ENCODE peak calls at places on chromosomes 4 and X, in five cellular contexts. L is pancreas, J is HFF-Myc, X is GM10248, C is cardiac muscle cell. U is an unnamed sample.

GRCh38 chr4:182042945-182043344 is 200.3 kb upstream of the TENM3 start:
- DNase-seq in L (no peak), J (no peak), X (no peak), C (no peak), U (no peak)

GRCh38 chrX:119410027-119410819 is 11.1 kb downstream of the SLC25A43 start:
- DNase-seq in L (peak; percentile 39), J (peak; percentile 43), X (no peak), C (peak; percentile 88), U (no peak)

GRCh38 chrX:149908308-149908707 is 21.1 kb upstream of the HSFX4 start:
- DNase-seq in L (no peak), J (no peak), X (no peak), C (no peak), U (no peak)

GRCh38 chr4:94559351-94559806 is 107.6 kb downstream of the PDLIM5 start:
- DNase-seq in L (no peak), J (no peak), X (no peak), C (no peak), U (no peak)

GRCh38 chr4:8649631-8650261 is 57.2 kb downstream of the CPZ start:
- DNase-seq in L (no peak), J (no peak), X (no peak), C (no peak), U (no peak)

GRCh38 chr4:187663076-187663475 is 332.5 kb upstream of the ZFP42 start:
- DNase-seq in L (no peak), J (no peak), X (no peak), C (no peak), U (no peak)

GRCh38 chr4:141782205-141782604 is 145.8 kb downstream of the IL15 start:
- DNase-seq in L (no peak), J (no peak), X (no peak), C (no peak), U (no peak)

GRCh38 chr4:146381263-146381872 is 140.4 kb downstream of the SLC10A7 start:
- DNase-seq in L (no peak), J (no peak), X (no peak), C (no peak), U (no peak)

GRCh38 chr4:149605601-149606378 is 209.9 kb downstream of the IQCM start:
- DNase-seq in L (no peak), J (peak; percentile 21), X (no peak), C (no peak), U (no peak)

GRCh38 chr4:7226464-7226863 is 34.1 kb downstream of the SORCS2 start:
- DNase-seq in L (no peak), J (no peak), X (no peak), C (no peak), U (no peak)

GRCh38 chrX:103254921-103255455 is at the start of gene TCEAL8:
- DNase-seq in L (peak; percentile 71), J (peak; percentile 39), X (peak; percentile 56), C (peak; percentile 80), U (peak; percentile 84)

GRCh38 chr4:5638976-5639375 is 69.4 kb downstream of the EVC2 start:
- DNase-seq in L (no peak), J (no peak), X (no peak), C (peak; percentile 4), U (no peak)

GRCh38 chr4:168612435-168613139 is 115.7 kb downstream of the PALLD start:
- DNase-seq in L (no peak), J (no peak), X (no peak), C (peak; percentile 64), U (no peak)

GRCh38 chrX:1521459-1521956 is 15.5 kb downstream of the P2RY8 start:
- DNase-seq in L (no peak), J (no peak), X (peak; percentile 85), C (no peak), U (peak; percentile 89)

GRCh38 chr4:183766140-183766539 is 107.0 kb downstream of the TRAPPC11 start:
- DNase-seq in L (no peak), J (no peak), X (no peak), C (no peak), U (no peak)

GRCh38 chrX:111409326-111409725 is 2.7 kb downstream of the DCX start:
- DNase-seq in L (no peak), J (no peak), X (no peak), C (no peak), U (no peak)

GRCh38 chr4:182577411-182577810 is 334.2 kb downstream of the TENM3 start:
- DNase-seq in L (no peak), J (no peak), X (no peak), C (no peak), U (no peak)

GRCh38 chr4:80566203-80566872 is 230.8 kb downstream of the CFAP299 start:
- DNase-seq in L (no peak), J (no peak), X (no peak), C (no peak), U (no peak)

GRCh38 chr4:47774078-47774477 is 63.8 kb downstream of the CORIN start:
- DNase-seq in L (peak; percentile 22), J (no peak), X (no peak), C (no peak), U (no peak)

GRCh38 chr4:167616471-167616870 is 382.2 kb upstream of the SPOCK3 start:
- DNase-seq in L (no peak), J (no peak), X (no peak), C (no peak), U (no peak)

GRCh38 chr4:115272185-115272584 is 158.8 kb upstream of the NDST4 start:
- DNase-seq in L (no peak), J (no peak), X (no peak), C (no peak), U (no peak)

GRCh38 chr4:74364649-74365491 is at the start of gene EREG:
- DNase-seq in L (peak; percentile 19), J (peak; percentile 59), X (peak; percentile 25), C (peak; percentile 62), U (peak; percentile 32)

GRCh38 chrX:24266996-24267395 is 46.9 kb downstream of the SUPT20HL2 start:
- DNase-seq in L (no peak), J (no peak), X (no peak), C (no peak), U (no peak)

GRCh38 chr4:77578145-77578544 is 27.5 kb upstream of the CXCL13 start:
- DNase-seq in L (no peak), J (no peak), X (no peak), C (no peak), U (no peak)
- TF ChIP-seq CTCF in L (no peak), J (peak; percentile 32), X (no peak), C (peak; percentile 22), U (peak; percentile 32)

GRCh38 chr4:173539986-173540385 is 10.0 kb upstream of the HAND2 start:
- DNase-seq in L (no peak), J (no peak), X (no peak), C (no peak), U (no peak)
- TF ChIP-seq CTCF in L (no peak), J (no peak), X (no peak), C (no peak), U (no peak)

GRCh38 chr4:83096397-83096796 is 18.1 kb downstream of the PLAC8 start:
- DNase-seq in L (no peak), J (no peak), X (no peak), C (no peak), U (no peak)

GRCh38 chr4:83089759-83090158 is 24.8 kb downstream of the PLAC8 start:
- DNase-seq in L (no peak), J (no peak), X (no peak), C (no peak), U (no peak)

GRCh38 chr4:83093060-83093640 is 21.4 kb downstream of the PLAC8 start:
- DNase-seq in L (no peak), J (no peak), X (no peak), C (no peak), U (no peak)
- TF ChIP-seq CTCF in L (no peak), J (no peak), X (no peak), C (no peak), U (no peak)

DNA sequence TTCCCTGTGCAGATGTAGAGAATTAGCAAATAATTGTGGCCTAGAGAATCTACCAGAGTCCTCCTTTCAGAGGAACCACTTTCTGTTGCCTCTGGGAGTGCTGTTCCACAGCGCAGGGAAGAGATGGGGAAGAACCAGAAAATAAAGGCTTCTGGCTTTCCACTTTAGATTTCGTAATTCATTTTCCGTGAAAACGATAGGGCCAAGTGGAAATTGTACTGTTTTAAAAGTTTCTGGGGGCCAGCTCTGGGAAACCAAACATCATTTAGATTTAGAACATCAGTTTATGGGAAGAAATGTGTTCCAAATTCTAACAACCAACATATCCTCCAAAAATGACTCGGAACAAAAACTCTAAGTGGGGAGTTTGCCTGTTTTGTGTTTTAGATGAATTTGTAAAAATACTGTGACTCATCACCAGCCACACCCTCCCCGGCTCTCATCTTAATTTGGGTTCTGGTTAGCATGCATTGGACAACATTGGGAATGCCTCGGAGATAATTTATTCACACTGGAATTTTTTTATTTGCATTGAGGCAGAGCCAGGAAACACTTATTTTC is 65.2 kb upstream of the LNX1 start:
- DNase-seq in L (no peak), J (peak; percentile 43), X (no peak), C (peak; percentile 79), U (no peak)
- TF ChIP-seq CTCF in L (no peak), J (peak; percentile 58), X (no peak), C (peak; percentile 71), U (no peak)